ENCODE peak calls at places on chromosomes 4 and X, in nine cellular contexts. R is AG20443; X is stimulated activated CD4-positive, alpha-beta T cell treated with anti-CD3 and anti-CD28 coated beads, Interleukin-15, amount 100 ng/mL, for 1 hour; H is dermis blood vessel endothelial cell; B is retina; L is memory B cell; J is fibroblast of mammary gland; U is activated naive CD4-positive, alpha-beta T cell; N is effector memory CD8-positive, alpha-beta T cell. V is an unnamed sample.
A peak's percentile ranks its signal among the peaks of the same experiment; 100 is the strongest.

GRCh38 chr4:92101609-92102231 is 202.0 kb upstream of the GRID2 start:
- DNase-seq in R (no peak), X (no peak), H (no peak), B (no peak), L (no peak), J (peak; percentile 47), U (no peak), N (no peak), V (no peak)

GRCh38 chr4:33104190-33104773 is 2384.1 kb downstream of the PCDH7 start:
- DNase-seq in R (no peak), X (no peak), H (no peak), B (no peak), L (no peak), J (no peak), U (no peak), N (no peak), V (no peak)

GRCh38 chr4:973431-974397 is at the start of gene DGKQ:
- DNase-seq in R (peak; percentile 99), X (peak; percentile 84), H (peak; percentile 91), B (peak; percentile 39), L (peak; percentile 80), J (peak; percentile 67), U (peak; percentile 81), N (peak; percentile 80), V (peak; percentile 100)

GRCh38 chrX:19867411-19867732 is 20.0 kb downstream of the SH3KBP1 start:
- DNase-seq in R (peak; percentile 30), X (no peak), H (peak; percentile 39), B (no peak), L (no peak), J (peak; percentile 75), U (no peak), N (no peak), V (no peak)

GRCh38 chr4:2795558-2796260 is 2.8 kb downstream of the SH3BP2 start:
- DNase-seq in R (no peak), X (no peak), H (no peak), B (no peak), L (no peak), J (no peak), U (no peak), N (no peak), V (no peak)

GRCh38 chr4:24137963-24138601 is 248.2 kb upstream of the PPARGC1A start:
- DNase-seq in R (no peak), X (no peak), H (no peak), B (no peak), L (no peak), J (no peak), U (no peak), N (no peak), V (no peak)

GRCh38 chr4:120865985-120866384 is 56.5 kb downstream of the PRDM5 start:
- DNase-seq in R (no peak), X (no peak), H (no peak), B (no peak), L (no peak), J (no peak), U (no peak), N (no peak), V (no peak)

GRCh38 chr4:112063260-112063659 is 82.0 kb upstream of the FAM241A start:
- DNase-seq in R (no peak), X (no peak), H (peak; percentile 45), B (no peak), L (no peak), J (peak; percentile 19), U (no peak), N (no peak), V (no peak)

GRCh38 chr4:6085943-6086628 is 67.9 kb upstream of the C4orf50 start:
- DNase-seq in R (no peak), X (no peak), H (no peak), B (no peak), L (no peak), J (no peak), U (no peak), N (no peak), V (no peak)

GRCh38 chrX:17587352-17587751 is 149.9 kb upstream of the SCML1 start:
- DNase-seq in R (no peak), X (no peak), H (no peak), B (no peak), L (no peak), J (no peak), U (no peak), N (no peak), V (no peak)

GRCh38 chr4:64271601-64272081 is 137.6 kb downstream of the TECRL start:
- DNase-seq in R (peak; percentile 9), X (no peak), H (no peak), B (no peak), L (no peak), J (no peak), U (no peak), N (no peak), V (no peak)

GRCh38 chr4:144178414-144178813 is 37.9 kb upstream of the GYPA start:
- DNase-seq in R (no peak), X (no peak), H (peak; percentile 12), B (no peak), L (no peak), J (no peak), U (no peak), N (no peak), V (no peak)

GRCh38 chr4:113394730-113395530 is 345.5 kb downstream of the ANK2 start:
- DNase-seq in R (peak; percentile 66), X (peak; percentile 12), H (peak; percentile 94), B (peak; percentile 71), L (peak; percentile 70), J (peak; percentile 89), U (no peak), N (peak; percentile 70), V (peak; percentile 38)

GRCh38 chr4:1244978-1245471 is 3.9 kb downstream of the CTBP1 start:
- DNase-seq in R (peak; percentile 2), X (no peak), H (no peak), B (no peak), L (no peak), J (no peak), U (no peak), N (no peak), V (no peak)

GRCh38 chr4:14621731-14622459 is 380.4 kb upstream of the CPEB2 start:
- DNase-seq in R (no peak), X (no peak), H (no peak), B (peak; percentile 14), L (no peak), J (no peak), U (no peak), N (no peak), V (no peak)

GRCh38 chr4:186570193-186570996 is 15.0 kb upstream of the MTNR1A start:
- DNase-seq in R (peak; percentile 43), X (no peak), H (no peak), B (peak; percentile 80), L (no peak), J (peak; percentile 19), U (no peak), N (no peak), V (peak; percentile 52)

GRCh38 chr4:99679204-99679603 is 21.6 kb upstream of the C4orf54 start:
- DNase-seq in R (no peak), X (no peak), H (no peak), B (no peak), L (no peak), J (no peak), U (no peak), N (no peak), V (no peak)

GRCh38 chr4:100372432-100372831 is 145.4 kb downstream of the EMCN start:
- DNase-seq in R (peak; percentile 9), X (no peak), H (peak; percentile 32), B (no peak), L (no peak), J (peak; percentile 10), U (no peak), N (no peak), V (no peak)

GRCh38 chrX:37816766-37817165 is 30.6 kb downstream of the DYNLT3 start:
- DNase-seq in R (no peak), X (no peak), H (no peak), B (no peak), L (peak; percentile 10), J (no peak), U (no peak), N (no peak), V (no peak)

GRCh38 chrX:38939067-38939466 is 137.8 kb downstream of the MID1IP1 start:
- DNase-seq in R (peak; percentile 12), X (no peak), H (no peak), B (no peak), L (no peak), J (peak; percentile 96), U (no peak), N (no peak), V (no peak)

GRCh38 chr4:85482000-85482738 is 7.2 kb downstream of the ARHGAP24 start:
- DNase-seq in R (no peak), X (no peak), H (no peak), B (no peak), L (no peak), J (no peak), U (no peak), N (no peak), V (no peak)

GRCh38 chrX:72576161-72576896 is 3.7 kb upstream of the HDAC8 start:
- DNase-seq in R (peak; percentile 30), X (no peak), H (no peak), B (no peak), L (no peak), J (peak; percentile 85), U (no peak), N (no peak), V (peak; percentile 10)

GRCh38 chrX:41009816-41010187 is 75.4 kb upstream of the USP9X start:
- DNase-seq in R (no peak), X (no peak), H (no peak), B (no peak), L (peak; percentile 0), J (no peak), U (no peak), N (no peak), V (no peak)

GRCh38 chrX:101685923-101686322 is 26.3 kb upstream of the ARMCX2 start:
- DNase-seq in R (no peak), X (no peak), H (no peak), B (no peak), L (no peak), J (no peak), U (no peak), N (no peak), V (no peak)

GRCh38 chrX:11472879-11473278 is 179.7 kb downstream of the AMELX start:
- DNase-seq in R (no peak), X (no peak), H (no peak), B (no peak), L (no peak), J (peak; percentile 85), U (no peak), N (no peak), V (no peak)

GRCh38 chr4:54659213-54660144 is 1.7 kb downstream of the KIT start:
- DNase-seq in R (no peak), X (no peak), H (peak; percentile 48), B (peak; percentile 56), L (no peak), J (peak; percentile 25), U (no peak), N (no peak), V (no peak)

GRCh38 chr4:107838138-107838618 is 13.4 kb downstream of the SGMS2 start:
- DNase-seq in R (peak; percentile 40), X (no peak), H (no peak), B (no peak), L (no peak), J (peak; percentile 78), U (no peak), N (no peak), V (no peak)

GRCh38 chr4:66691101-66691500 is 854.2 kb downstream of the CENPC start:
- DNase-seq in R (no peak), X (no peak), H (no peak), B (no peak), L (no peak), J (no peak), U (no peak), N (no peak), V (no peak)

GRCh38 chr4:128978985-128979384 is 114.4 kb downstream of the SCLT1 start:
- DNase-seq in R (no peak), X (no peak), H (no peak), B (no peak), L (no peak), J (no peak), U (no peak), N (no peak), V (no peak)

GRCh38 chr4:71870456-71870855 is 86.6 kb upstream of the GC start:
- DNase-seq in R (no peak), X (no peak), H (no peak), B (no peak), L (no peak), J (no peak), U (no peak), N (no peak), V (no peak)

GRCh38 chrX:136255543-136255942 is 4.3 kb upstream of the MAP7D3 start:
- DNase-seq in R (no peak), X (no peak), H (no peak), B (no peak), L (no peak), J (no peak), U (no peak), N (no peak), V (no peak)